ENCODE peak calls at places on chromosome 11, in six cellular contexts. Z is IMR-90, T is non-pigmented ciliary epithelial cell, A is cardiac muscle cell, O is thyroid gland, J is AG08396. V is an unnamed sample.

GRCh38 chr11:75538150-75538942 is 12.6 kb upstream of the GDPD5 start:
- DNase-seq in Z (no peak), T (no peak), A (no peak), O (no peak), J (no peak), V (no peak)

GRCh38 chr11:33777906-33778305 is 3.6 kb upstream of the FBXO3 start:
- DNase-seq in Z (no peak), T (no peak), A (no peak), O (no peak), J (no peak), V (no peak)

GRCh38 chr11:33767624-33768023 is 6.7 kb downstream of the FBXO3 start:
- DNase-seq in Z (no peak), T (no peak), A (no peak), O (no peak), J (no peak), V (no peak)

GRCh38 chr11:8085006-8085645 is 4.1 kb downstream of the TUB start:
- DNase-seq in Z (no peak), T (no peak), A (no peak), O (no peak), J (no peak), V (no peak)

GRCh38 chr11:87173185-87174039 is 135.7 kb downstream of the TMEM135 start:
- DNase-seq in Z (peak; percentile 63), T (peak; percentile 41), A (no peak), O (no peak), J (peak; percentile 30), V (peak; percentile 61)

GRCh38 chr11:69920500-69921428 is 101.5 kb upstream of the FGF3 start:
- DNase-seq in Z (no peak), T (no peak), A (no peak), O (no peak), J (no peak), V (no peak)

GRCh38 chr11:371051-371450 is 1.8 kb downstream of the B4GALNT4 start:
- DNase-seq in Z (no peak), T (no peak), A (no peak), O (no peak), J (no peak), V (no peak)

GRCh38 chr11:84788220-84788619 is 838.9 kb downstream of the DLG2 start:
- DNase-seq in Z (no peak), T (no peak), A (no peak), O (no peak), J (no peak), V (no peak)

GRCh38 chr11:117834068-117834810 is 9.7 kb upstream of the FXYD2 start:
- DNase-seq in Z (no peak), T (no peak), A (no peak), O (no peak), J (no peak), V (no peak)

GRCh38 chr11:114821626-114822025 is 143.3 kb downstream of the NXPE2 start:
- DNase-seq in Z (peak; percentile 17), T (no peak), A (no peak), O (no peak), J (no peak), V (no peak)

GRCh38 chr11:28209906-28210305 is 101.7 kb downstream of the METTL15 start:
- DNase-seq in Z (no peak), T (no peak), A (no peak), O (no peak), J (no peak), V (peak; percentile 49)

GRCh38 chr11:27926981-27927481 is 180.9 kb downstream of the KIF18A start:
- DNase-seq in Z (peak; percentile 88), T (peak; percentile 60), A (no peak), O (no peak), J (peak; percentile 27), V (peak; percentile 82)

GRCh38 chr11:126355926-126356897 is 726 bp downstream of the ST3GAL4 start:
- DNase-seq in Z (no peak), T (no peak), A (peak; percentile 39), O (no peak), J (peak; percentile 48), V (peak; percentile 70)

GRCh38 chr11:35323076-35323868 is 96.1 kb downstream of the SLC1A2 start:
- DNase-seq in Z (peak; percentile 35), T (no peak), A (no peak), O (no peak), J (no peak), V (peak; percentile 30)

GRCh38 chr11:34997872-34998548 is 81.6 kb downstream of the PDHX start:
- DNase-seq in Z (peak; percentile 58), T (no peak), A (no peak), O (no peak), J (no peak), V (peak; percentile 69)

GRCh38 chr11:102724904-102725515 is at the start of gene MMP8:
- DNase-seq in Z (peak; percentile 72), T (peak; percentile 59), A (no peak), O (no peak), J (no peak), V (peak; percentile 43)

GRCh38 chr11:65851083-65851579 is 6.8 kb downstream of the CFL1 start:
- DNase-seq in Z (no peak), T (no peak), A (no peak), O (no peak), J (no peak), V (no peak)

GRCh38 chr11:133522344-133522743 is 10.0 kb downstream of the OPCML start:
- DNase-seq in Z (no peak), T (no peak), A (no peak), O (no peak), J (no peak), V (no peak)

GRCh38 chr11:5071815-5072214 is 2.4 kb downstream of the OR52E1 start:
- DNase-seq in Z (no peak), T (no peak), A (no peak), O (no peak), J (no peak), V (no peak)

GRCh38 chr11:120995184-120995583 is 28.7 kb upstream of the TBCEL start:
- DNase-seq in Z (no peak), T (no peak), A (no peak), O (no peak), J (no peak), V (no peak)

GRCh38 chr11:11743216-11743615 is 98.6 kb upstream of the USP47 start:
- DNase-seq in Z (no peak), T (no peak), A (no peak), O (no peak), J (no peak), V (no peak)

GRCh38 chr11:62789576-62789975 is 2.2 kb downstream of the TMEM223 start:
- DNase-seq in Z (no peak), T (no peak), A (no peak), O (no peak), J (no peak), V (no peak)

V was measured in adipocyte.